ENCODE peak calls at places on chromosomes 5 and 9, in nine cellular contexts. H, L, E, W, U, N, C, Y and T are unnamed samples. For H3K36me3 and H3K4me1, the result is how much of the 10 kb centered on the place peaks cover.

GRCh38 chr5:122040903-122041302 is 37.2 kb downstream of the LOX start:
- DNase-seq in H (no peak), L (no peak), E (no peak), W (no peak), U (no peak), N (no peak), C (no peak), Y (no peak), T (no peak)

GRCh38 chr9:133238272-133238850 is 29.3 kb upstream of the OBP2B start:
- DNase-seq in H (peak), L (peak), E (peak), W (peak), U (peak), N (no peak), C (peak), Y (peak), T (peak)

GRCh38 chr9:89558948-89559347 is 45.9 kb upstream of the GADD45G start:
- DNase-seq in H (no peak), L (no peak), E (no peak), W (no peak), U (no peak), N (no peak), C (no peak), Y (no peak), T (no peak)

GRCh38 chr5:14123974-14124482 is 19.1 kb upstream of the TRIO start:
- DNase-seq in H (no peak), L (no peak), E (no peak), W (no peak), U (no peak), N (no peak), C (no peak), Y (no peak), T (no peak)

GRCh38 chr5:87211676-87212075 is 56.0 kb upstream of the RASA1 start:
- DNase-seq in H (no peak), L (no peak), E (no peak), W (no peak), U (no peak), N (no peak), C (no peak), Y (no peak), T (no peak)

GRCh38 chr9:76692448-76693129 is 71.6 kb upstream of the PCA3 start:
- DNase-seq in H (no peak), L (no peak), E (no peak), W (no peak), U (no peak), N (no peak), C (no peak), Y (no peak), T (no peak)

GRCh38 chr5:180333661-180334060 is 19.5 kb downstream of the GFPT2 start:
- DNase-seq in H (no peak), L (no peak), E (peak), W (peak), U (no peak), N (no peak), C (peak), Y (no peak), T (no peak)

GRCh38 chr9:82031538-82032280 is 43.1 kb downstream of the SPATA31D1 start:
- DNase-seq in H (no peak), L (no peak), E (no peak), W (no peak), U (peak), N (no peak), C (peak), Y (peak), T (no peak)

GRCh38 chr9:129146441-129146933 is 31.6 kb downstream of the IER5L start:
- DNase-seq in H (no peak), L (no peak), E (no peak), W (peak), U (peak), N (no peak), C (no peak), Y (no peak), T (no peak)

GRCh38 chr5:132414634-132415377 is 45.3 kb downstream of the SLC22A5 start:
- DNase-seq in H (no peak), L (no peak), E (no peak), W (no peak), U (peak), N (no peak), C (peak), Y (no peak), T (no peak)

GRCh38 chr5:68432682-68433081 is 217.1 kb downstream of the PIK3R1 start:
- DNase-seq in H (no peak), L (no peak), E (no peak), W (no peak), U (no peak), N (no peak), C (peak), Y (no peak), T (no peak)

GRCh38 chr5:146283344-146283761 is 55.3 kb upstream of the POU4F3 start:
- DNase-seq in H (no peak), L (no peak), E (no peak), W (no peak), U (peak), N (no peak), C (peak), Y (no peak), T (no peak)

GRCh38 chr5:91946870-91947269 is 563.8 kb upstream of the ARRDC3 start:
- DNase-seq in H (no peak), L (no peak), E (no peak), W (no peak), U (no peak), N (no peak), C (no peak), Y (no peak), T (no peak)

GRCh38 chr9:93852728-93853127 is 102.4 kb downstream of the BARX1 start:
- DNase-seq in H (no peak), L (no peak), E (no peak), W (no peak), U (no peak), N (no peak), C (no peak), Y (no peak), T (no peak)

GRCh38 chr9:76576344-76576743 is 117.4 kb downstream of the GCNT1 start:
- DNase-seq in H (no peak), L (no peak), E (no peak), W (no peak), U (peak), N (no peak), C (no peak), Y (no peak), T (no peak)

GRCh38 chr9:33445389-33445881 is 2.0 kb downstream of the AQP3 start:
- DNase-seq in H (no peak), L (peak), E (no peak), W (peak), U (peak), N (no peak), C (no peak), Y (no peak), T (no peak)

GRCh38 chr5:80318212-80318611 is 1.6 kb upstream of the SPZ1 start:
- DNase-seq in H (no peak), L (no peak), E (no peak), W (no peak), U (peak), N (no peak), C (no peak), Y (no peak), T (no peak)

GRCh38 chr9:131545003-131545785 is at the start of gene PRRT1B:
- DNase-seq in H (no peak), L (peak), E (no peak), W (peak), U (peak), N (no peak), C (no peak), Y (no peak), T (no peak)

GRCh38 chr5:165722401-165722800 is 2217.0 kb downstream of the MAT2B start:
- DNase-seq in H (no peak), L (no peak), E (no peak), W (no peak), U (no peak), N (no peak), C (no peak), Y (no peak), T (no peak)

GRCh38 chr9:134783699-134784039 is 96.9 kb upstream of the FCN2 start:
- DNase-seq in H (no peak), L (no peak), E (no peak), W (no peak), U (no peak), N (no peak), C (no peak), Y (no peak), T (no peak)

GRCh38 chr5:96516631-96517071 is 83.6 kb upstream of the PCSK1 start:
- DNase-seq in H (no peak), L (no peak), E (no peak), W (no peak), U (no peak), N (no peak), C (no peak), Y (no peak), T (no peak)

GRCh38 chr5:108078345-108078744 is 303.6 kb downstream of the FBXL17 start:
- DNase-seq in H (no peak), L (no peak), E (no peak), W (no peak), U (no peak), N (no peak), C (no peak), Y (no peak), T (peak)

GRCh38 chr5:173823721-173824567 is 64.2 kb upstream of the CPEB4 start:
- DNase-seq in H (peak), L (no peak), E (no peak), W (no peak), U (peak), N (peak), C (no peak), Y (no peak), T (no peak)

GRCh38 chr5:15499528-15500325 is at the start of gene FBXL7:
- DNase-seq in H (peak), L (peak), E (peak), W (peak), U (peak), N (peak), C (no peak), Y (peak), T (peak)

GRCh38 chr9:81370650-81371049 is 318.7 kb downstream of the TLE1 start:
- DNase-seq in H (no peak), L (no peak), E (no peak), W (no peak), U (no peak), N (no peak), C (no peak), Y (no peak), T (no peak)

GRCh38 chr5:134018154-134018985 is 13.6 kb upstream of the VDAC1 start:
- DNase-seq in H (no peak), L (no peak), E (peak), W (no peak), U (peak), N (peak), C (no peak), Y (no peak), T (no peak)

GRCh38 chr5:180093651-180094382 is 22.3 kb upstream of the RNF130 start:
- DNase-seq in H (no peak), L (no peak), E (no peak), W (no peak), U (no peak), N (peak), C (no peak), Y (no peak), T (no peak)

GRCh38 chr9:91374939-91375338 is 13.2 kb upstream of the AUH start:
- DNase-seq in H (no peak), L (no peak), E (no peak), W (no peak), U (no peak), N (no peak), C (no peak), Y (no peak), T (no peak)

GRCh38 chr9:18611946-18612345 is 138.0 kb downstream of the ADAMTSL1 start:
- DNase-seq in H (no peak), L (no peak), E (no peak), W (no peak), U (no peak), N (no peak), C (no peak), Y (no peak), T (no peak)

GRCh38 chr5:10034008-10034407 is 215.7 kb downstream of the ATPSCKMT start:
- DNase-seq in H (no peak), L (no peak), E (no peak), W (no peak), U (peak), N (no peak), C (no peak), Y (peak), T (no peak)

GRCh38 chr5:78803386-78803785 is 154.8 kb upstream of the LHFPL2 start:
- DNase-seq in H (no peak), L (peak), E (peak), W (peak), U (no peak), N (peak), C (no peak), Y (peak), T (no peak)

GRCh38 chr9:108478871-108479332 is 376.9 kb downstream of the ACTL7B start:
- DNase-seq in H (no peak), L (no peak), E (no peak), W (no peak), U (peak), N (no peak), C (no peak), Y (no peak), T (no peak)

GRCh38 chr9:126111556-126111955 is 215.1 kb upstream of the MVB12B start:
- DNase-seq in H (no peak), L (peak), E (no peak), W (peak), U (no peak), N (peak), C (no peak), Y (no peak), T (no peak)

GRCh38 chr5:86763914-86764313 is 146.2 kb downstream of the COX7C start:
- DNase-seq in H (peak), L (no peak), E (no peak), W (no peak), U (no peak), N (no peak), C (no peak), Y (no peak), T (no peak)

GRCh38 chr5:12460493-12461261 is 556.4 kb upstream of the CTNND2 start:
- DNase-seq in H (no peak), L (no peak), E (no peak), W (no peak), U (no peak), N (no peak), C (no peak), Y (no peak), T (no peak)

GRCh38 chr5:96997265-96997859 is 61.5 kb downstream of the LNPEP start:
- DNase-seq in H (peak), L (no peak), E (no peak), W (no peak), U (peak), N (no peak), C (peak), Y (no peak), T (peak)

GRCh38 chr9:84271887-84272556 is 68.5 kb downstream of the SLC28A3 start:
- DNase-seq in H (no peak), L (no peak), E (no peak), W (no peak), U (no peak), N (no peak), C (no peak), Y (no peak), T (no peak)

DNA sequence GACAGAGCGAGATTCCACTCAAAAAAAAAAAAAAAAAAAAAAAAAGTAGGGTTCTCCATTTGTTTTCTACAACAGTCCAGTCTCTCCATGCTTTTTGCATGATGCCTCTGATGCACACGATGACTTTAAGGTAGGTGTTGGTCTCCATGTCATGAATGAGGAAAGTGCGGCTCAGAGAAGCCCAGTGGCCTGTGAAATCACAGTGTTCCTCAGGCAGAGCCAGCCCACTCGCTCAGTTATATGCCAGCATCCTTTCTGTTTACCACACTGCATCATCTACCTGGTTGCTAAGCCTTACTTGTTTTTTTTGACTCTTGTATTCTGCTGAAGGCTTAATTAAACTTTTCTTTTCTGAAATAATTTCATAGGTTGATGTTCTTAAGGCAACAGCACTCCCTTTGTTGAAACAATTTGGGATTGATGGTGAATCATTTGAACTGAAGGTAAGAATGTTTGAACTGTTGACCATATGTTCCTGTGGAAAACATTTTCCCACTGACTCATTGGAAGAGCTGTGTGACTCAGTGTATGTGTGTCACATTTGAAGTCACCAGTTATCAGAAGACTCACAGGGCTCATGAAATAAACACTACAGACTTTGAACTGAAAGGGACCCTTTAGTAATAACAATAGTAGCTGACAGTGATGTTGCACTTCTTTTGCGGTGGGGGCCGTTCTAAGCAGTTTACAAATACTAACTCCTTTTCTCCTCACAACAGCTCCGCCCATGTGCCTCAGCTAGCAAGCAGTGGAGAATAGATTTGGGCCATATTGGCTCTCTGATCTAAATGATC is 40.2 kb downstream of the RCL1 start:
- DNase-seq in H (no peak), L (no peak), E (no peak), W (no peak), U (peak), N (no peak), C (peak), Y (no peak), T (no peak)
- H3K36me3 ChIP-seq in H (under half), L (under half), E (under half), W (under half), U (under half), N (under half), C (under half), Y (under half), T (under half)

GRCh38 chr5:67102708-67103107 is 93.9 kb downstream of the CD180 start:
- DNase-seq in H (no peak), L (no peak), E (no peak), W (no peak), U (no peak), N (no peak), C (no peak), Y (no peak), T (no peak)
- H3K4me1 ChIP-seq in H (under half), L (under half), E (under half), W (under half), U (under half), N (under half), C (under half), Y (under half), T (under half)

GRCh38 chr5:18314192-18314778 is 680.0 kb downstream of the TAF11L14 start:
- DNase-seq in H (no peak), L (no peak), E (no peak), W (no peak), U (peak), N (no peak), C (peak), Y (no peak), T (peak)

GRCh38 chr5:18312016-18312415 is 677.8 kb downstream of the TAF11L14 start:
- DNase-seq in H (no peak), L (no peak), E (no peak), W (no peak), U (no peak), N (no peak), C (no peak), Y (no peak), T (no peak)
- H3K4me3 ChIP-seq in H (no peak), L (no peak), E (no peak), W (no peak), U (no peak), N (no peak), C (no peak), Y (no peak), T (no peak)

GRCh38 chr5:139276426-139276825 is 17.1 kb upstream of the MATR3 start:
- DNase-seq in H (no peak), L (no peak), E (no peak), W (no peak), U (no peak), N (no peak), C (no peak), Y (no peak), T (no peak)

GRCh38 chr5:139277171-139277570 is 16.4 kb upstream of the MATR3 start:
- DNase-seq in H (no peak), L (no peak), E (no peak), W (no peak), U (no peak), N (no peak), C (no peak), Y (no peak), T (no peak)

GRCh38 chr5:139273322-139273571 is 20.3 kb upstream of the MATR3 start:
- DNase-seq in H (no peak), L (no peak), E (no peak), W (no peak), U (no peak), N (no peak), C (no peak), Y (no peak), T (peak)

GRCh38 chr5:139273572-139274264 is 19.8 kb upstream of the MATR3 start:
- DNase-seq in H (peak), L (peak), E (peak), W (peak), U (peak), N (peak), C (peak), Y (peak), T (peak)

DNA sequence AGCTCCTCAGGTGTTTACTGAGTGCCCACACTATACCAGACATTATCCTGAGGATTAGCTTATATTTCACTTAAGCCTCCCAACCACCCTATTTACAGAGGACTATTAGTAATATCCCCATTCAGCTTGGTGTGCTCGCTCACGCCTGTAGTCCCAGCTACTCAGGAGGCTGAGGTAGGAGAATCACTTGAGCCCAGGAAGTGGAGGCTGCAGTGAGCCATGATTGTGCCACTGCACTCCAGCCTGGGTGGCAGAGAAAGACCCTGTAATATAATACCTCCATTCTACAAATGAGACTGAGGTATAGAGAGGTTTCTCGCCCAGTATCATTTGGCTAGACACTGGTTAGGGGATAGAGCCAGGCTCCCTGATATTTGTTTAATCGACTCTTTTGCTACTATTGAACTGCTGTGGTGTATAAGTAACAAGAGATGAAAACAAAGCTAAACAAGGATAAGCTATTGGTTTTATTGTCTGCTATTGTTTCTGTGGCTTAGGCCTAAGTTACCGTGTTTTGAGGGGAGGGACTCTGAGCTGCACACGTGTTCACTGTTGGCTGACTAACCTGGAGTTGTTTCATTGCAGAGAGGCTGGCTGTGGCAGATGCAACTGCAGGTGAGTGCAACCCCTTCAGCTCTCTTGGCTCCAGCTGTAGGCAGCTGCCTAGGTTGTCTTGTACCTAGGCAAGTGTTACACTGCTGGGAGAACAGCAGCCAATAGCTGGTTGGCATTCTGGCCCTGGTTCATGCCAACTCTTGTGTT is 17.8 kb upstream of the MATR3 start:
- DNase-seq in H (no peak), L (no peak), E (no peak), W (no peak), U (no peak), N (no peak), C (no peak), Y (no peak), T (peak)
- H3K36me3 ChIP-seq in H (under half), L (under half), E (under half), W (under half), U (under half), N (under half), C (half or more), Y (under half), T (half or more)

GRCh38 chr5:172492991-172493390 is 38.7 kb upstream of the SH3PXD2B start:
- DNase-seq in H (no peak), L (no peak), E (no peak), W (no peak), U (no peak), N (peak), C (no peak), Y (no peak), T (no peak)

GRCh38 chr5:172488221-172488620 is 33.9 kb upstream of the SH3PXD2B start:
- DNase-seq in H (no peak), L (no peak), E (no peak), W (peak), U (no peak), N (peak), C (no peak), Y (no peak), T (no peak)

GRCh38 chr5:172491481-172491880 is 37.2 kb upstream of the SH3PXD2B start:
- DNase-seq in H (no peak), L (no peak), E (no peak), W (no peak), U (no peak), N (peak), C (no peak), Y (no peak), T (no peak)

GRCh38 chr5:172492097-172492840 is 37.9 kb upstream of the SH3PXD2B start:
- DNase-seq in H (no peak), L (no peak), E (no peak), W (no peak), U (no peak), N (peak), C (no peak), Y (no peak), T (no peak)

GRCh38 chr5:172490739-172491461 is 36.6 kb upstream of the SH3PXD2B start:
- DNase-seq in H (no peak), L (no peak), E (no peak), W (no peak), U (no peak), N (peak), C (no peak), Y (no peak), T (no peak)
- H3K4me1 ChIP-seq in H (under half), L (under half), E (under half), W (under half), U (under half), N (under half), C (under half), Y (under half), T (under half)

GRCh38 chr9:70479880-70480291 is 65.4 kb upstream of the KLF9 start:
- DNase-seq in H (no peak), L (no peak), E (no peak), W (no peak), U (peak), N (peak), C (no peak), Y (no peak), T (no peak)
- H3K4me3 ChIP-seq in H (no peak), L (peak), E (no peak), W (peak), U (no peak), N (peak), C (no peak), Y (no peak), T (no peak)

GRCh38 chr5:111106320-111106948 is 14.3 kb downstream of the WDR36 start:
- DNase-seq in H (no peak), L (no peak), E (no peak), W (no peak), U (no peak), N (no peak), C (no peak), Y (no peak), T (no peak)
- H3K36me3 ChIP-seq in H (half or more), L (half or more), E (under half), W (under half), U (under half), N (half or more), C (half or more), Y (under half), T (half or more)